ENCODE peak calls at places on chromosomes 12 and 14, in five cellular contexts. O is keratinocyte, A is pancreas, K is tibial nerve, V is cardiac muscle cell. F is an unnamed sample.

GRCh38 chr12:52210925-52211650 is 19.3 kb upstream of the KRT80 start:
- DNase-seq in O (no peak), A (no peak), K (no peak), V (no peak), F (no peak)

GRCh38 chr12:3381059-3382047 is 109.7 kb upstream of the PRMT8 start:
- DNase-seq in A (no peak), V (peak; percentile 5), O (no peak), K (peak; percentile 22), F (no peak)

GRCh38 chr12:21988619-21989018 is 47.4 kb upstream of the ABCC9 start:
- DNase-seq in K (no peak), V (no peak), O (no peak), A (no peak), F (no peak)

GRCh38 chr14:34452258-34452822 is 9.7 kb downstream of the SPTSSA start:
- DNase-seq in K (no peak), A (no peak), V (no peak), O (no peak), F (no peak)

GRCh38 chr12:129672110-129672509 is 231.7 kb downstream of the TMEM132D start:
- DNase-seq in V (no peak), A (no peak), K (no peak), O (no peak), F (no peak)

GRCh38 chr14:58663494-58664111 is 25.8 kb downstream of the DACT1 start:
- DNase-seq in K (no peak), V (peak; percentile 77), O (no peak), A (no peak), F (no peak)

GRCh38 chr12:25744334-25744733 is 191.3 kb upstream of the LMNTD1 start:
- DNase-seq in K (no peak), V (peak; percentile 26), O (no peak), A (no peak), F (no peak)

GRCh38 chr12:91111366-91112321 is at the start of gene LUM:
- DNase-seq in K (peak; percentile 69), V (peak; percentile 73), O (no peak), A (no peak), F (peak; percentile 41)

GRCh38 chr12:106106892-106107291 is 31.9 kb downstream of the NUAK1 start:
- DNase-seq in A (no peak), V (peak; percentile 60), O (no peak), K (no peak), F (no peak)

GRCh38 chr12:102514696-102515095 is 34.3 kb upstream of the IGF1 start:
- DNase-seq in V (no peak), A (no peak), O (no peak), K (no peak), F (no peak)

GRCh38 chr12:59194794-59195193 is 274.5 kb upstream of the LRIG3 start:
- DNase-seq in A (no peak), V (no peak), O (no peak), K (no peak), F (no peak)

GRCh38 chr12:121190523-121191031 is 19.4 kb upstream of the P2RX4 start:
- DNase-seq in A (no peak), V (peak; percentile 91), K (no peak), O (peak; percentile 63), F (no peak)

GRCh38 chr14:96959992-96960391 is 162.8 kb downstream of the VRK1 start:
- DNase-seq in K (no peak), V (no peak), A (no peak), O (no peak), F (no peak)

GRCh38 chr12:127260959-127261358 is 1006.0 kb upstream of the TMEM132C start:
- DNase-seq in V (no peak), K (no peak), O (no peak), A (no peak), F (no peak)

GRCh38 chr14:44374906-44375305 is 132.2 kb downstream of the FSCB start:
- DNase-seq in K (no peak), V (no peak), O (no peak), A (no peak), F (no peak)

GRCh38 chr12:117051380-117051779 is 47.8 kb downstream of the TESC start:
- DNase-seq in O (no peak), V (no peak), K (no peak), A (no peak), F (no peak)

GRCh38 chr14:21087294-21088091 is 11.0 kb downstream of the ZNF219 start:
- DNase-seq in A (no peak), O (no peak), V (peak; percentile 94), K (no peak), F (no peak)

GRCh38 chr14:90624732-90625444 is 191.3 kb downstream of the TTC7B start:
- DNase-seq in V (no peak), K (no peak), O (no peak), A (no peak), F (no peak)

GRCh38 chr14:101176535-101177205 is 273.1 kb upstream of the RTL1 start:
- DNase-seq in K (no peak), O (no peak), V (no peak), A (no peak), F (no peak)

GRCh38 chr12:121513464-121514183 is 67.2 kb downstream of the KDM2B start:
- DNase-seq in O (no peak), A (no peak), V (no peak), K (no peak), F (no peak)

GRCh38 chr12:6950944-6951540 is at the start of gene PTPN6:
- DNase-seq in A (peak; percentile 28), V (no peak), O (no peak), K (no peak), F (no peak)

GRCh38 chr14:97640031-97640430 is 842.8 kb downstream of the VRK1 start:
- DNase-seq in V (no peak), A (no peak), K (no peak), O (no peak), F (no peak)

GRCh38 chr14:75428230-75429104 is 645 bp downstream of the JDP2 start:
- DNase-seq in O (no peak), A (peak; percentile 72), V (peak; percentile 44), K (no peak), F (peak; percentile 43)

GRCh38 chr12:7180685-7181084 is 8.8 kb upstream of the PEX5 start:
- DNase-seq in O (no peak), V (no peak), K (no peak), A (no peak), F (no peak)

GRCh38 chr14:90109858-90110257 is 48.1 kb downstream of the KCNK13 start:
- DNase-seq in V (no peak), O (no peak), K (no peak), A (no peak), F (no peak)

GRCh38 chr12:3157581-3158328 is 80.6 kb downstream of the TSPAN9 start:
- DNase-seq in A (peak; percentile 4), V (no peak), O (no peak), K (no peak), F (no peak)

GRCh38 chr12:110937104-110937641 is 16.8 kb upstream of the MYL2 start:
- DNase-seq in K (peak; percentile 15), V (peak; percentile 59), A (peak; percentile 51), O (no peak), F (peak; percentile 35)

GRCh38 chr12:105706321-105706972 is 376.0 kb downstream of the C12orf75 start:
- DNase-seq in O (no peak), V (no peak), A (no peak), K (no peak), F (no peak)

GRCh38 chr14:36091096-36091495 is 85.4 kb downstream of the PTCSC3 start:
- DNase-seq in O (no peak), K (no peak), A (peak; percentile 30), V (peak; percentile 28), F (no peak)

GRCh38 chr12:6315704-6316597 is 5.5 kb downstream of the PLEKHG6 start:
- DNase-seq in A (no peak), V (no peak), K (no peak), O (no peak), F (no peak)

GRCh38 chr12:132502149-132502881 is 12.4 kb downstream of the FBRSL1 start:
- DNase-seq in V (no peak), K (no peak), O (no peak), A (peak; percentile 51), F (no peak)

DNA sequence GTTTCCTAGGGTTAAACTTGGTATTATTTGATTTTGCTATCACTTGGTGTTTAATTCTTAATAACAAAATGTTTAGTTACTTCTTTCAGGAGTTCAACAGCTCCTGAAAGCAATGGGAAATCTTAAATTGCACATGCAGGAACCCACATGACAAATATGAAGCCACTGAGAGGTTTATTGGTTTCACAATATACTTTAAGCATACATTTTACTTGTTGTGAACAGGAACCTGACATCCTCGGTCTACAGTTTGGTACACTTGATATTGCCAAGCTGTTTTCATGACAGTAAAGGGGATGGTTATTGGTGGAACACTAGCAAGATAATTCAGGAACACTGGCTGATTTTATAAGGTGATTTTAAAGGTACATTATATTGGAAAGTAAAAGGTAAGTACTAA is 46.2 kb downstream of the SLC38A1 start:
- DNase-seq in V (no peak), A (no peak), K (no peak), O (no peak), F (no peak)
- H3K4me1 ChIP-seq in V (no peaks in the 10 kb centered on the region), A (no peaks in the 10 kb centered on the region), K (peaks cover 33% of the 10 kb centered on the region), O (peaks cover 54% of the 10 kb centered on the region), F (peaks cover 3% of the 10 kb centered on the region)

DNA sequence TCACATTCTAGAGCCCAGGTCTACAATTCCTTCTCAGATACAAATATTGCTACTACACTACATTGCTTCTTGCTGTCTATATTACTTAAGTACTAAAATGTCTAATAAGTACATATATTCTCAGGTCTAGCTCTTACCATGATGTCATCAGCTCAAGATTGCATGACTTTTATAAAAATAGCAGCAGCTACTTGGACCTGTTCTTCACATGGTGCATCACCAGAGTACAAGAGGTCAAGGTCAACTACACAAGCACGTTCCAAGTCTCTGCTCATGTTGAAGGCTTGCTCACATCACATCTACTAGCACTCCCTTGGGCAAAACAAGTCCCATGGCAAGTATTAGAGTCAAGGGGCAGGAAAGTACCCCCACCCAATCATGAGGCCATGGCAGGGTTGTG is 465.6 kb downstream of the MED13L start:
- DNase-seq in A (no peak), K (no peak), V (no peak), O (no peak), F (peak; percentile 25)
- TF ChIP-seq CTCF in A (no peak), K (no peak), V (no peak), O (no peak), F (no peak)

GRCh38 chr14:64986578-64987571 is at the start of gene FNTB:
- DNase-seq in O (peak; percentile 58), V (peak; percentile 98), A (peak; percentile 94), K (peak; percentile 92), F (peak; percentile 95)
- H3K4me1 ChIP-seq in O (peaks cover 11% of the 10 kb centered on the region), V (peaks cover 3% of the 10 kb centered on the region), A (peaks cover 10% of the 10 kb centered on the region), K (peaks cover 3% of the 10 kb centered on the region), F (no peaks in the 10 kb centered on the region)

GRCh38 chr12:71216725-71217579 is 59.2 kb upstream of the TSPAN8 start:
- DNase-seq in K (peak; percentile 16), A (no peak), O (no peak), V (peak; percentile 40), F (no peak)
- TF ChIP-seq CTCF in K (peak; percentile 35), A (peak; percentile 17), O (peak; percentile 69), V (peak; percentile 42), F (no peak)